ENCODE peak calls at places on chromosomes 7 and 10, in nine cellular contexts. One of them, this sample, is unnamed.

GRCh38 chr10:79075418-79075817 is 6.7 kb downstream of the ZMIZ1 start:
- DNase-seq in T-cell: no peak
- DNase-seq in stimulated activated effector memory CD8-positive, alpha-beta T cell treated with anti-CD3 and anti-CD28 coated beads, Interleukin-12 subunit alpha, Interleukin-12 subunit beta, amount 100 ng/mL, for 72 hours: no peak
- DNase-seq in activated CD8-positive, alpha-beta memory T cell treated with anti-CD3 and anti-CD28 coated beads for 4 hours: no peak
- DNase-seq in epithelial cell of prostate: no peak
- DNase-seq in progenitor cell of endocrine pancreas: no peak
- DNase-seq in GM23248: no peak
- DNase-seq in central memory CD4-positive, alpha-beta T cell: no peak
- DNase-seq in activated CD4-positive, alpha-beta T cell treated with anti-CD3 and anti-CD28 coated beads for 24 hours: no peak
- DNase-seq in this sample: no peak

GRCh38 chr10:122487231-122487765 is 25.9 kb downstream of the HTRA1 start:
- DNase-seq in activated CD4-positive, alpha-beta T cell treated with anti-CD3 and anti-CD28 coated beads for 24 hours: no peak
- DNase-seq in progenitor cell of endocrine pancreas: no peak
- DNase-seq in stimulated activated effector memory CD8-positive, alpha-beta T cell treated with anti-CD3 and anti-CD28 coated beads, Interleukin-12 subunit alpha, Interleukin-12 subunit beta, amount 100 ng/mL, for 72 hours: no peak
- DNase-seq in T-cell: no peak
- DNase-seq in activated CD8-positive, alpha-beta memory T cell treated with anti-CD3 and anti-CD28 coated beads for 4 hours: no peak
- DNase-seq in GM23248: no peak
- DNase-seq in central memory CD4-positive, alpha-beta T cell: no peak
- DNase-seq in epithelial cell of prostate: no peak
- DNase-seq in this sample: no peak

GRCh38 chr10:120950103-120950561 is 99.0 kb downstream of the WDR11 start:
- DNase-seq in progenitor cell of endocrine pancreas: peak; percentile 32
- DNase-seq in stimulated activated effector memory CD8-positive, alpha-beta T cell treated with anti-CD3 and anti-CD28 coated beads, Interleukin-12 subunit alpha, Interleukin-12 subunit beta, amount 100 ng/mL, for 72 hours: no peak
- DNase-seq in T-cell: no peak
- DNase-seq in activated CD8-positive, alpha-beta memory T cell treated with anti-CD3 and anti-CD28 coated beads for 4 hours: no peak
- DNase-seq in activated CD4-positive, alpha-beta T cell treated with anti-CD3 and anti-CD28 coated beads for 24 hours: no peak
- DNase-seq in epithelial cell of prostate: no peak
- DNase-seq in GM23248: peak; percentile 40
- DNase-seq in central memory CD4-positive, alpha-beta T cell: no peak
- DNase-seq in this sample: no peak

GRCh38 chr7:26583094-26583493 is 281.3 kb downstream of the SKAP2 start:
- DNase-seq in T-cell: no peak
- DNase-seq in GM23248: no peak
- DNase-seq in progenitor cell of endocrine pancreas: no peak
- DNase-seq in epithelial cell of prostate: no peak
- DNase-seq in activated CD4-positive, alpha-beta T cell treated with anti-CD3 and anti-CD28 coated beads for 24 hours: no peak
- DNase-seq in central memory CD4-positive, alpha-beta T cell: no peak
- DNase-seq in activated CD8-positive, alpha-beta memory T cell treated with anti-CD3 and anti-CD28 coated beads for 4 hours: no peak
- DNase-seq in stimulated activated effector memory CD8-positive, alpha-beta T cell treated with anti-CD3 and anti-CD28 coated beads, Interleukin-12 subunit alpha, Interleukin-12 subunit beta, amount 100 ng/mL, for 72 hours: no peak
- DNase-seq in this sample: no peak

GRCh38 chr10:73955719-73956118 is 42.2 kb upstream of the VCL start:
- DNase-seq in epithelial cell of prostate: no peak
- DNase-seq in progenitor cell of endocrine pancreas: no peak
- DNase-seq in central memory CD4-positive, alpha-beta T cell: no peak
- DNase-seq in T-cell: no peak
- DNase-seq in GM23248: no peak
- DNase-seq in activated CD4-positive, alpha-beta T cell treated with anti-CD3 and anti-CD28 coated beads for 24 hours: no peak
- DNase-seq in activated CD8-positive, alpha-beta memory T cell treated with anti-CD3 and anti-CD28 coated beads for 4 hours: no peak
- DNase-seq in stimulated activated effector memory CD8-positive, alpha-beta T cell treated with anti-CD3 and anti-CD28 coated beads, Interleukin-12 subunit alpha, Interleukin-12 subunit beta, amount 100 ng/mL, for 72 hours: no peak
- DNase-seq in this sample: no peak

GRCh38 chr10:117501460-117502035 is 41.0 kb upstream of the EMX2 start:
- DNase-seq in central memory CD4-positive, alpha-beta T cell: no peak
- DNase-seq in T-cell: no peak
- DNase-seq in progenitor cell of endocrine pancreas: no peak
- DNase-seq in stimulated activated effector memory CD8-positive, alpha-beta T cell treated with anti-CD3 and anti-CD28 coated beads, Interleukin-12 subunit alpha, Interleukin-12 subunit beta, amount 100 ng/mL, for 72 hours: no peak
- DNase-seq in epithelial cell of prostate: no peak
- DNase-seq in activated CD4-positive, alpha-beta T cell treated with anti-CD3 and anti-CD28 coated beads for 24 hours: no peak
- DNase-seq in activated CD8-positive, alpha-beta memory T cell treated with anti-CD3 and anti-CD28 coated beads for 4 hours: no peak
- DNase-seq in GM23248: no peak
- DNase-seq in this sample: no peak

GRCh38 chr7:2471022-2471329 is 5.2 kb downstream of the GRIFIN start:
- DNase-seq in activated CD8-positive, alpha-beta memory T cell treated with anti-CD3 and anti-CD28 coated beads for 4 hours: no peak
- DNase-seq in stimulated activated effector memory CD8-positive, alpha-beta T cell treated with anti-CD3 and anti-CD28 coated beads, Interleukin-12 subunit alpha, Interleukin-12 subunit beta, amount 100 ng/mL, for 72 hours: no peak
- DNase-seq in T-cell: no peak
- DNase-seq in epithelial cell of prostate: peak; percentile 40
- DNase-seq in central memory CD4-positive, alpha-beta T cell: no peak
- DNase-seq in progenitor cell of endocrine pancreas: no peak
- DNase-seq in activated CD4-positive, alpha-beta T cell treated with anti-CD3 and anti-CD28 coated beads for 24 hours: no peak
- DNase-seq in GM23248: peak; percentile 64
- DNase-seq in this sample: no peak

GRCh38 chr10:110664483-110665420 is 20.6 kb downstream of the RBM20 start:
- DNase-seq in GM23248: peak; percentile 93
- DNase-seq in epithelial cell of prostate: peak; percentile 29
- DNase-seq in T-cell: no peak
- DNase-seq in stimulated activated effector memory CD8-positive, alpha-beta T cell treated with anti-CD3 and anti-CD28 coated beads, Interleukin-12 subunit alpha, Interleukin-12 subunit beta, amount 100 ng/mL, for 72 hours: no peak
- DNase-seq in central memory CD4-positive, alpha-beta T cell: no peak
- DNase-seq in activated CD4-positive, alpha-beta T cell treated with anti-CD3 and anti-CD28 coated beads for 24 hours: no peak
- DNase-seq in progenitor cell of endocrine pancreas: no peak
- DNase-seq in activated CD8-positive, alpha-beta memory T cell treated with anti-CD3 and anti-CD28 coated beads for 4 hours: no peak
- DNase-seq in this sample: no peak

GRCh38 chr10:110432084-110432483 is 65.6 kb upstream of the DUSP5 start:
- DNase-seq in GM23248: no peak
- DNase-seq in activated CD4-positive, alpha-beta T cell treated with anti-CD3 and anti-CD28 coated beads for 24 hours: no peak
- DNase-seq in epithelial cell of prostate: no peak
- DNase-seq in T-cell: no peak
- DNase-seq in progenitor cell of endocrine pancreas: no peak
- DNase-seq in central memory CD4-positive, alpha-beta T cell: no peak
- DNase-seq in stimulated activated effector memory CD8-positive, alpha-beta T cell treated with anti-CD3 and anti-CD28 coated beads, Interleukin-12 subunit alpha, Interleukin-12 subunit beta, amount 100 ng/mL, for 72 hours: no peak
- DNase-seq in activated CD8-positive, alpha-beta memory T cell treated with anti-CD3 and anti-CD28 coated beads for 4 hours: no peak
- DNase-seq in this sample: no peak

GRCh38 chr7:69728299-69728698 is 130.0 kb downstream of the AUTS2 start:
- DNase-seq in central memory CD4-positive, alpha-beta T cell: no peak
- DNase-seq in GM23248: peak; percentile 10
- DNase-seq in T-cell: no peak
- DNase-seq in activated CD4-positive, alpha-beta T cell treated with anti-CD3 and anti-CD28 coated beads for 24 hours: no peak
- DNase-seq in epithelial cell of prostate: no peak
- DNase-seq in activated CD8-positive, alpha-beta memory T cell treated with anti-CD3 and anti-CD28 coated beads for 4 hours: no peak
- DNase-seq in progenitor cell of endocrine pancreas: no peak
- DNase-seq in stimulated activated effector memory CD8-positive, alpha-beta T cell treated with anti-CD3 and anti-CD28 coated beads, Interleukin-12 subunit alpha, Interleukin-12 subunit beta, amount 100 ng/mL, for 72 hours: no peak
- DNase-seq in this sample: no peak

GRCh38 chr7:51352174-51353145 is 35.9 kb upstream of the COBL start:
- DNase-seq in central memory CD4-positive, alpha-beta T cell: no peak
- DNase-seq in progenitor cell of endocrine pancreas: no peak
- DNase-seq in stimulated activated effector memory CD8-positive, alpha-beta T cell treated with anti-CD3 and anti-CD28 coated beads, Interleukin-12 subunit alpha, Interleukin-12 subunit beta, amount 100 ng/mL, for 72 hours: no peak
- DNase-seq in activated CD4-positive, alpha-beta T cell treated with anti-CD3 and anti-CD28 coated beads for 24 hours: no peak
- DNase-seq in epithelial cell of prostate: no peak
- DNase-seq in GM23248: peak; percentile 3
- DNase-seq in activated CD8-positive, alpha-beta memory T cell treated with anti-CD3 and anti-CD28 coated beads for 4 hours: no peak
- DNase-seq in T-cell: no peak
- DNase-seq in this sample: no peak

GRCh38 chr7:51210766-51211165 is 105.8 kb downstream of the COBL start:
- DNase-seq in T-cell: no peak
- DNase-seq in stimulated activated effector memory CD8-positive, alpha-beta T cell treated with anti-CD3 and anti-CD28 coated beads, Interleukin-12 subunit alpha, Interleukin-12 subunit beta, amount 100 ng/mL, for 72 hours: no peak
- DNase-seq in GM23248: no peak
- DNase-seq in central memory CD4-positive, alpha-beta T cell: no peak
- DNase-seq in activated CD8-positive, alpha-beta memory T cell treated with anti-CD3 and anti-CD28 coated beads for 4 hours: no peak
- DNase-seq in epithelial cell of prostate: no peak
- DNase-seq in activated CD4-positive, alpha-beta T cell treated with anti-CD3 and anti-CD28 coated beads for 24 hours: no peak
- DNase-seq in progenitor cell of endocrine pancreas: no peak
- DNase-seq in this sample: no peak

GRCh38 chr7:130734525-130735272 is 692 bp upstream of the KLF14 start:
- DNase-seq in GM23248: no peak
- DNase-seq in progenitor cell of endocrine pancreas: no peak
- DNase-seq in stimulated activated effector memory CD8-positive, alpha-beta T cell treated with anti-CD3 and anti-CD28 coated beads, Interleukin-12 subunit alpha, Interleukin-12 subunit beta, amount 100 ng/mL, for 72 hours: no peak
- DNase-seq in T-cell: no peak
- DNase-seq in central memory CD4-positive, alpha-beta T cell: peak; percentile 7
- DNase-seq in activated CD4-positive, alpha-beta T cell treated with anti-CD3 and anti-CD28 coated beads for 24 hours: no peak
- DNase-seq in activated CD8-positive, alpha-beta memory T cell treated with anti-CD3 and anti-CD28 coated beads for 4 hours: no peak
- DNase-seq in epithelial cell of prostate: no peak
- DNase-seq in this sample: no peak

GRCh38 chr7:6654842-6655610 is 17.9 kb downstream of the ZNF316 start:
- DNase-seq in activated CD8-positive, alpha-beta memory T cell treated with anti-CD3 and anti-CD28 coated beads for 4 hours: no peak
- DNase-seq in activated CD4-positive, alpha-beta T cell treated with anti-CD3 and anti-CD28 coated beads for 24 hours: no peak
- DNase-seq in central memory CD4-positive, alpha-beta T cell: no peak
- DNase-seq in epithelial cell of prostate: no peak
- DNase-seq in progenitor cell of endocrine pancreas: no peak
- DNase-seq in T-cell: no peak
- DNase-seq in GM23248: no peak
- DNase-seq in stimulated activated effector memory CD8-positive, alpha-beta T cell treated with anti-CD3 and anti-CD28 coated beads, Interleukin-12 subunit alpha, Interleukin-12 subunit beta, amount 100 ng/mL, for 72 hours: peak; percentile 43
- DNase-seq in this sample: no peak

GRCh38 chr10:635088-635861 is 54.2 kb downstream of the DIP2C start:
- DNase-seq in progenitor cell of endocrine pancreas: no peak
- DNase-seq in central memory CD4-positive, alpha-beta T cell: no peak
- DNase-seq in activated CD4-positive, alpha-beta T cell treated with anti-CD3 and anti-CD28 coated beads for 24 hours: no peak
- DNase-seq in T-cell: no peak
- DNase-seq in GM23248: no peak
- DNase-seq in stimulated activated effector memory CD8-positive, alpha-beta T cell treated with anti-CD3 and anti-CD28 coated beads, Interleukin-12 subunit alpha, Interleukin-12 subunit beta, amount 100 ng/mL, for 72 hours: no peak
- DNase-seq in epithelial cell of prostate: no peak
- DNase-seq in activated CD8-positive, alpha-beta memory T cell treated with anti-CD3 and anti-CD28 coated beads for 4 hours: no peak
- DNase-seq in this sample: no peak

GRCh38 chr7:132942721-132943120 is 139.2 kb downstream of the CHCHD3 start:
- DNase-seq in epithelial cell of prostate: no peak
- DNase-seq in central memory CD4-positive, alpha-beta T cell: no peak
- DNase-seq in activated CD4-positive, alpha-beta T cell treated with anti-CD3 and anti-CD28 coated beads for 24 hours: no peak
- DNase-seq in activated CD8-positive, alpha-beta memory T cell treated with anti-CD3 and anti-CD28 coated beads for 4 hours: no peak
- DNase-seq in progenitor cell of endocrine pancreas: no peak
- DNase-seq in GM23248: no peak
- DNase-seq in stimulated activated effector memory CD8-positive, alpha-beta T cell treated with anti-CD3 and anti-CD28 coated beads, Interleukin-12 subunit alpha, Interleukin-12 subunit beta, amount 100 ng/mL, for 72 hours: no peak
- DNase-seq in T-cell: no peak
- DNase-seq in this sample: no peak

GRCh38 chr10:17473228-17473950 is 19.0 kb upstream of the ST8SIA6 start:
- DNase-seq in activated CD4-positive, alpha-beta T cell treated with anti-CD3 and anti-CD28 coated beads for 24 hours: no peak
- DNase-seq in T-cell: no peak
- DNase-seq in progenitor cell of endocrine pancreas: no peak
- DNase-seq in central memory CD4-positive, alpha-beta T cell: no peak
- DNase-seq in activated CD8-positive, alpha-beta memory T cell treated with anti-CD3 and anti-CD28 coated beads for 4 hours: no peak
- DNase-seq in epithelial cell of prostate: no peak
- DNase-seq in GM23248: no peak
- DNase-seq in stimulated activated effector memory CD8-positive, alpha-beta T cell treated with anti-CD3 and anti-CD28 coated beads, Interleukin-12 subunit alpha, Interleukin-12 subunit beta, amount 100 ng/mL, for 72 hours: no peak
- DNase-seq in this sample: no peak

GRCh38 chr10:121088524-121088923 is 237.4 kb downstream of the WDR11 start:
- DNase-seq in activated CD8-positive, alpha-beta memory T cell treated with anti-CD3 and anti-CD28 coated beads for 4 hours: no peak
- DNase-seq in stimulated activated effector memory CD8-positive, alpha-beta T cell treated with anti-CD3 and anti-CD28 coated beads, Interleukin-12 subunit alpha, Interleukin-12 subunit beta, amount 100 ng/mL, for 72 hours: no peak
- DNase-seq in GM23248: peak; percentile 6
- DNase-seq in central memory CD4-positive, alpha-beta T cell: no peak
- DNase-seq in activated CD4-positive, alpha-beta T cell treated with anti-CD3 and anti-CD28 coated beads for 24 hours: no peak
- DNase-seq in progenitor cell of endocrine pancreas: no peak
- DNase-seq in T-cell: no peak
- DNase-seq in epithelial cell of prostate: no peak
- DNase-seq in this sample: no peak

GRCh38 chr10:57964371-57964770 is 303.3 kb downstream of the IPMK start:
- DNase-seq in epithelial cell of prostate: peak; percentile 31
- DNase-seq in central memory CD4-positive, alpha-beta T cell: no peak
- DNase-seq in stimulated activated effector memory CD8-positive, alpha-beta T cell treated with anti-CD3 and anti-CD28 coated beads, Interleukin-12 subunit alpha, Interleukin-12 subunit beta, amount 100 ng/mL, for 72 hours: no peak
- DNase-seq in activated CD8-positive, alpha-beta memory T cell treated with anti-CD3 and anti-CD28 coated beads for 4 hours: no peak
- DNase-seq in T-cell: no peak
- DNase-seq in progenitor cell of endocrine pancreas: no peak
- DNase-seq in GM23248: peak; percentile 95
- DNase-seq in activated CD4-positive, alpha-beta T cell treated with anti-CD3 and anti-CD28 coated beads for 24 hours: no peak
- DNase-seq in this sample: no peak

GRCh38 chr10:21297525-21298383 is 227.7 kb downstream of the SKIDA1 start:
- DNase-seq in central memory CD4-positive, alpha-beta T cell: no peak
- DNase-seq in stimulated activated effector memory CD8-positive, alpha-beta T cell treated with anti-CD3 and anti-CD28 coated beads, Interleukin-12 subunit alpha, Interleukin-12 subunit beta, amount 100 ng/mL, for 72 hours: no peak
- DNase-seq in GM23248: no peak
- DNase-seq in progenitor cell of endocrine pancreas: no peak
- DNase-seq in T-cell: no peak
- DNase-seq in activated CD8-positive, alpha-beta memory T cell treated with anti-CD3 and anti-CD28 coated beads for 4 hours: no peak
- DNase-seq in epithelial cell of prostate: no peak
- DNase-seq in activated CD4-positive, alpha-beta T cell treated with anti-CD3 and anti-CD28 coated beads for 24 hours: no peak
- DNase-seq in this sample: no peak

GRCh38 chr10:98029149-98030092 is 1.0 kb downstream of the CRTAC1 start:
- DNase-seq in T-cell: no peak
- DNase-seq in progenitor cell of endocrine pancreas: no peak
- DNase-seq in activated CD4-positive, alpha-beta T cell treated with anti-CD3 and anti-CD28 coated beads for 24 hours: no peak
- DNase-seq in central memory CD4-positive, alpha-beta T cell: no peak
- DNase-seq in GM23248: no peak
- DNase-seq in stimulated activated effector memory CD8-positive, alpha-beta T cell treated with anti-CD3 and anti-CD28 coated beads, Interleukin-12 subunit alpha, Interleukin-12 subunit beta, amount 100 ng/mL, for 72 hours: peak; percentile 49
- DNase-seq in activated CD8-positive, alpha-beta memory T cell treated with anti-CD3 and anti-CD28 coated beads for 4 hours: no peak
- DNase-seq in epithelial cell of prostate: no peak
- DNase-seq in this sample: no peak

GRCh38 chr7:113200281-113200680 is 81.9 kb upstream of the SMIM30 start:
- DNase-seq in GM23248: peak; percentile 32
- DNase-seq in stimulated activated effector memory CD8-positive, alpha-beta T cell treated with anti-CD3 and anti-CD28 coated beads, Interleukin-12 subunit alpha, Interleukin-12 subunit beta, amount 100 ng/mL, for 72 hours: no peak
- DNase-seq in epithelial cell of prostate: no peak
- DNase-seq in progenitor cell of endocrine pancreas: no peak
- DNase-seq in activated CD8-positive, alpha-beta memory T cell treated with anti-CD3 and anti-CD28 coated beads for 4 hours: no peak
- DNase-seq in activated CD4-positive, alpha-beta T cell treated with anti-CD3 and anti-CD28 coated beads for 24 hours: no peak
- DNase-seq in T-cell: no peak
- DNase-seq in central memory CD4-positive, alpha-beta T cell: no peak
- DNase-seq in this sample: no peak

GRCh38 chr7:79590571-79591274 is 137.3 kb upstream of the MAGI2 start:
- DNase-seq in central memory CD4-positive, alpha-beta T cell: no peak
- DNase-seq in progenitor cell of endocrine pancreas: no peak
- DNase-seq in T-cell: no peak
- DNase-seq in GM23248: no peak
- DNase-seq in activated CD4-positive, alpha-beta T cell treated with anti-CD3 and anti-CD28 coated beads for 24 hours: no peak
- DNase-seq in activated CD8-positive, alpha-beta memory T cell treated with anti-CD3 and anti-CD28 coated beads for 4 hours: no peak
- DNase-seq in stimulated activated effector memory CD8-positive, alpha-beta T cell treated with anti-CD3 and anti-CD28 coated beads, Interleukin-12 subunit alpha, Interleukin-12 subunit beta, amount 100 ng/mL, for 72 hours: no peak
- DNase-seq in epithelial cell of prostate: no peak
- DNase-seq in this sample: no peak

GRCh38 chr10:5648494-5649457 is 17.6 kb downstream of the ASB13 start:
- DNase-seq in epithelial cell of prostate: no peak
- DNase-seq in T-cell: no peak
- DNase-seq in GM23248: peak; percentile 13
- DNase-seq in central memory CD4-positive, alpha-beta T cell: no peak
- DNase-seq in stimulated activated effector memory CD8-positive, alpha-beta T cell treated with anti-CD3 and anti-CD28 coated beads, Interleukin-12 subunit alpha, Interleukin-12 subunit beta, amount 100 ng/mL, for 72 hours: no peak
- DNase-seq in activated CD4-positive, alpha-beta T cell treated with anti-CD3 and anti-CD28 coated beads for 24 hours: no peak
- DNase-seq in progenitor cell of endocrine pancreas: no peak
- DNase-seq in activated CD8-positive, alpha-beta memory T cell treated with anti-CD3 and anti-CD28 coated beads for 4 hours: no peak
- DNase-seq in this sample: no peak

GRCh38 chr10:126639084-126639483 is 31.4 kb downstream of the C10orf90 start:
- DNase-seq in GM23248: no peak
- DNase-seq in progenitor cell of endocrine pancreas: no peak
- DNase-seq in T-cell: no peak
- DNase-seq in activated CD8-positive, alpha-beta memory T cell treated with anti-CD3 and anti-CD28 coated beads for 4 hours: no peak
- DNase-seq in stimulated activated effector memory CD8-positive, alpha-beta T cell treated with anti-CD3 and anti-CD28 coated beads, Interleukin-12 subunit alpha, Interleukin-12 subunit beta, amount 100 ng/mL, for 72 hours: no peak
- DNase-seq in epithelial cell of prostate: no peak
- DNase-seq in activated CD4-positive, alpha-beta T cell treated with anti-CD3 and anti-CD28 coated beads for 24 hours: no peak
- DNase-seq in central memory CD4-positive, alpha-beta T cell: no peak
- DNase-seq in this sample: no peak

GRCh38 chr7:133950856-133951255 is 176.3 kb upstream of the LRGUK start:
- DNase-seq in epithelial cell of prostate: no peak
- DNase-seq in central memory CD4-positive, alpha-beta T cell: no peak
- DNase-seq in GM23248: no peak
- DNase-seq in T-cell: no peak
- DNase-seq in activated CD4-positive, alpha-beta T cell treated with anti-CD3 and anti-CD28 coated beads for 24 hours: no peak
- DNase-seq in stimulated activated effector memory CD8-positive, alpha-beta T cell treated with anti-CD3 and anti-CD28 coated beads, Interleukin-12 subunit alpha, Interleukin-12 subunit beta, amount 100 ng/mL, for 72 hours: no peak
- DNase-seq in activated CD8-positive, alpha-beta memory T cell treated with anti-CD3 and anti-CD28 coated beads for 4 hours: no peak
- DNase-seq in progenitor cell of endocrine pancreas: no peak
- DNase-seq in this sample: no peak

GRCh38 chr7:141460781-141461715 is 90.2 kb upstream of the AGK start:
- DNase-seq in GM23248: peak; percentile 7
- DNase-seq in activated CD8-positive, alpha-beta memory T cell treated with anti-CD3 and anti-CD28 coated beads for 4 hours: no peak
- DNase-seq in T-cell: no peak
- DNase-seq in stimulated activated effector memory CD8-positive, alpha-beta T cell treated with anti-CD3 and anti-CD28 coated beads, Interleukin-12 subunit alpha, Interleukin-12 subunit beta, amount 100 ng/mL, for 72 hours: no peak
- DNase-seq in epithelial cell of prostate: peak; percentile 48
- DNase-seq in progenitor cell of endocrine pancreas: no peak
- DNase-seq in activated CD4-positive, alpha-beta T cell treated with anti-CD3 and anti-CD28 coated beads for 24 hours: no peak
- DNase-seq in central memory CD4-positive, alpha-beta T cell: no peak
- DNase-seq in this sample: no peak

GRCh38 chr7:44408596-44408995 is 81.9 kb downstream of the NUDCD3 start:
- DNase-seq in central memory CD4-positive, alpha-beta T cell: no peak
- DNase-seq in GM23248: no peak
- DNase-seq in T-cell: no peak
- DNase-seq in epithelial cell of prostate: no peak
- DNase-seq in stimulated activated effector memory CD8-positive, alpha-beta T cell treated with anti-CD3 and anti-CD28 coated beads, Interleukin-12 subunit alpha, Interleukin-12 subunit beta, amount 100 ng/mL, for 72 hours: no peak
- DNase-seq in progenitor cell of endocrine pancreas: no peak
- DNase-seq in activated CD4-positive, alpha-beta T cell treated with anti-CD3 and anti-CD28 coated beads for 24 hours: no peak
- DNase-seq in activated CD8-positive, alpha-beta memory T cell treated with anti-CD3 and anti-CD28 coated beads for 4 hours: no peak
- DNase-seq in this sample: no peak

GRCh38 chr10:118991326-118991725 is 38.2 kb upstream of the NANOS1 start:
- DNase-seq in activated CD4-positive, alpha-beta T cell treated with anti-CD3 and anti-CD28 coated beads for 24 hours: no peak
- DNase-seq in progenitor cell of endocrine pancreas: no peak
- DNase-seq in T-cell: no peak
- DNase-seq in GM23248: no peak
- DNase-seq in activated CD8-positive, alpha-beta memory T cell treated with anti-CD3 and anti-CD28 coated beads for 4 hours: no peak
- DNase-seq in epithelial cell of prostate: no peak
- DNase-seq in stimulated activated effector memory CD8-positive, alpha-beta T cell treated with anti-CD3 and anti-CD28 coated beads, Interleukin-12 subunit alpha, Interleukin-12 subunit beta, amount 100 ng/mL, for 72 hours: no peak
- DNase-seq in central memory CD4-positive, alpha-beta T cell: no peak
- DNase-seq in this sample: no peak

GRCh38 chr10:14325325-14325955 is 5.3 kb downstream of the FRMD4A start:
- DNase-seq in progenitor cell of endocrine pancreas: peak; percentile 18
- DNase-seq in central memory CD4-positive, alpha-beta T cell: peak; percentile 4
- DNase-seq in epithelial cell of prostate: peak; percentile 5
- DNase-seq in activated CD4-positive, alpha-beta T cell treated with anti-CD3 and anti-CD28 coated beads for 24 hours: peak; percentile 45
- DNase-seq in GM23248: peak; percentile 2
- DNase-seq in activated CD8-positive, alpha-beta memory T cell treated with anti-CD3 and anti-CD28 coated beads for 4 hours: peak; percentile 5
- DNase-seq in stimulated activated effector memory CD8-positive, alpha-beta T cell treated with anti-CD3 and anti-CD28 coated beads, Interleukin-12 subunit alpha, Interleukin-12 subunit beta, amount 100 ng/mL, for 72 hours: peak; percentile 76
- DNase-seq in T-cell: peak; percentile 7
- DNase-seq in this sample: peak; percentile 5

GRCh38 chr10:115164220-115164619 is 71.1 kb downstream of the ATRNL1 start:
- DNase-seq in central memory CD4-positive, alpha-beta T cell: no peak
- DNase-seq in epithelial cell of prostate: no peak
- DNase-seq in stimulated activated effector memory CD8-positive, alpha-beta T cell treated with anti-CD3 and anti-CD28 coated beads, Interleukin-12 subunit alpha, Interleukin-12 subunit beta, amount 100 ng/mL, for 72 hours: no peak
- DNase-seq in T-cell: no peak
- DNase-seq in activated CD8-positive, alpha-beta memory T cell treated with anti-CD3 and anti-CD28 coated beads for 4 hours: no peak
- DNase-seq in activated CD4-positive, alpha-beta T cell treated with anti-CD3 and anti-CD28 coated beads for 24 hours: no peak
- DNase-seq in progenitor cell of endocrine pancreas: no peak
- DNase-seq in GM23248: no peak
- DNase-seq in this sample: no peak

This sample was measured in memory B cell.